ENCODE peak calls at places on chromosome 2, in ten cellular contexts. O is ovary; X is stimulated activated CD8-positive, alpha-beta memory T cell treated with anti-CD3 and anti-CD28 coated beads, Interleukin-4, amount 100 ng/mL, for 1 hour; B is SJCRH30; V is stomach; Q is cerebellum; S is activated CD4-positive, alpha-beta T cell treated with anti-CD3 and anti-CD28 coated beads, Interleukin-2, amount 10 ng/mL, durations not matched to agents 7 days and 5 days; D is cardiac muscle cell; Y is heart left ventricle; J is activated naive CD4-positive, alpha-beta T cell. A is an unnamed sample.

GRCh38 chr2:164103271-164103670 is 367.5 kb upstream of the FIGN start:
- DNase-seq in O (no peak), X (no peak), B (no peak), V (no peak), Q (no peak), S (no peak), D (no peak), Y (no peak), J (no peak), A (no peak)

GRCh38 chr2:88654714-88655113 is 27.4 kb upstream of the EIF2AK3 start:
- DNase-seq in O (no peak), X (no peak), B (no peak), V (no peak), Q (no peak), S (no peak), D (peak; percentile 47), Y (no peak), J (no peak), A (no peak)

GRCh38 chr2:112162956-112163355 is 24.8 kb downstream of the FBLN7 start:
- DNase-seq in O (no peak), X (no peak), B (no peak), V (no peak), Q (no peak), S (no peak), D (no peak), Y (no peak), J (no peak), A (no peak)

GRCh38 chr2:171595456-171595855 is 73.2 kb downstream of the CYBRD1 start:
- DNase-seq in O (no peak), X (no peak), B (no peak), V (no peak), Q (no peak), S (no peak), D (peak; percentile 15), Y (no peak), J (no peak), A (no peak)

GRCh38 chr2:60560734-60561649 is 7.5 kb upstream of the BCL11A start:
- DNase-seq in O (no peak), X (no peak), B (peak; percentile 70), V (no peak), Q (no peak), S (no peak), D (peak; percentile 49), Y (no peak), J (no peak), A (no peak)

GRCh38 chr2:167275066-167275465 is 386.8 kb downstream of the XIRP2 start:
- DNase-seq in O (no peak), X (no peak), B (no peak), V (no peak), Q (no peak), S (no peak), D (no peak), Y (no peak), J (no peak), A (no peak)

GRCh38 chr2:119693967-119694366 is 15.0 kb downstream of the TMEM177 start:
- DNase-seq in O (no peak), X (no peak), B (no peak), V (no peak), Q (no peak), S (no peak), D (no peak), Y (no peak), J (no peak), A (no peak)

GRCh38 chr2:68466361-68466777 is 725 bp downstream of the FBXO48 start:
- DNase-seq in O (no peak), X (peak; percentile 37), B (peak; percentile 27), V (no peak), Q (peak; percentile 4), S (peak; percentile 74), D (peak; percentile 71), Y (no peak), J (no peak), A (no peak)

GRCh38 chr2:220569380-220569779 is 942.0 kb downstream of the SLC4A3 start:
- DNase-seq in O (no peak), X (no peak), B (no peak), V (no peak), Q (no peak), S (no peak), D (no peak), Y (no peak), J (no peak), A (no peak)

GRCh38 chr2:68767031-68767961 is 32.7 kb downstream of the ARHGAP25 start:
- DNase-seq in O (no peak), X (no peak), B (no peak), V (no peak), Q (no peak), S (peak; percentile 73), D (no peak), Y (no peak), J (no peak), A (no peak)

GRCh38 chr2:186757009-186757408 is 63.1 kb downstream of the FAM171B start:
- DNase-seq in O (no peak), X (no peak), B (no peak), V (no peak), Q (no peak), S (no peak), D (no peak), Y (no peak), J (no peak), A (no peak)

A was measured in vagina.